ENCODE peak calls at places on chromosomes 16 and 17, in seven cellular contexts. R is HepG2, L is GM12878, N is A549, A is K562, G is H1, S is HCT116. D is an unnamed sample.
A peak's percentile ranks its signal among the peaks of the same experiment; 100 is the strongest.

GRCh38 chr17:68255731-68256538 is 8.1 kb downstream of the AMZ2 start:
- DNase-seq in R (peak; percentile 40), L (no peak), N (no peak), A (peak; percentile 54), G (no peak), S (no peak), D (no peak)

GRCh38 chr16:28984619-28985135 is at the start of gene LAT:
- DNase-seq in R (no peak), L (no peak), N (no peak), A (no peak), G (no peak), S (no peak), D (no peak)

GRCh38 chr17:26818736-26819135 is 475.2 kb upstream of the WSB1 start:
- DNase-seq in R (peak; percentile 7), L (no peak), N (no peak), A (no peak), G (peak; percentile 19), S (peak; percentile 10), D (peak; percentile 47)

GRCh38 chr16:13060932-13061331 is 159.5 kb downstream of the SHISA9 start:
- DNase-seq in R (no peak), L (no peak), N (no peak), A (no peak), G (no peak), S (no peak), D (no peak)

GRCh38 chr16:88971371-88972097 is 5.5 kb downstream of the CBFA2T3 start:
- DNase-seq in R (no peak), L (peak; percentile 81), N (no peak), A (no peak), G (no peak), S (no peak), D (no peak)

GRCh38 chr17:50134206-50135110 is 4.5 kb upstream of the SAMD14 start:
- DNase-seq in R (no peak), L (no peak), N (no peak), A (no peak), G (no peak), S (no peak), D (no peak)

GRCh38 chr17:44065668-44066203 is 735 bp downstream of the LSM12 start:
- DNase-seq in R (no peak), L (no peak), N (no peak), A (no peak), G (no peak), S (no peak), D (no peak)

GRCh38 chr17:73833779-73834613 is 189.8 kb upstream of the SDK2 start:
- DNase-seq in R (no peak), L (no peak), N (no peak), A (no peak), G (no peak), S (no peak), D (no peak)

GRCh38 chr17:50661795-50662391 is 27.2 kb downstream of the ABCC3 start:
- DNase-seq in R (peak; percentile 93), L (no peak), N (peak; percentile 100), A (peak; percentile 88), G (no peak), S (peak; percentile 92), D (peak; percentile 93)

GRCh38 chr17:33935822-33936221 is 319.3 kb upstream of the CCL2 start:
- DNase-seq in R (no peak), L (no peak), N (no peak), A (no peak), G (no peak), S (no peak), D (no peak)

GRCh38 chr16:31246296-31246695 is 13.5 kb upstream of the ITGAM start:
- DNase-seq in R (no peak), L (no peak), N (no peak), A (no peak), G (no peak), S (no peak), D (no peak)

GRCh38 chr16:70720431-70721201 is 34.8 kb upstream of the MTSS2 start:
- DNase-seq in R (no peak), L (no peak), N (no peak), A (no peak), G (no peak), S (no peak), D (no peak)

GRCh38 chr17:79980246-79981043 is 55.2 kb downstream of the TBC1D16 start:
- DNase-seq in R (no peak), L (no peak), N (no peak), A (no peak), G (no peak), S (no peak), D (no peak)

GRCh38 chr16:4689091-4689671 is 4.2 kb upstream of the NUDT16L1 start:
- DNase-seq in R (no peak), L (no peak), N (no peak), A (no peak), G (no peak), S (no peak), D (no peak)

GRCh38 chr16:10410469-10410868 is 24.6 kb downstream of the ATF7IP2 start:
- DNase-seq in R (no peak), L (no peak), N (no peak), A (no peak), G (no peak), S (no peak), D (no peak)

GRCh38 chr16:66401610-66402009 is 25.5 kb upstream of the BEAN1 start:
- DNase-seq in R (no peak), L (no peak), N (no peak), A (no peak), G (no peak), S (no peak), D (no peak)

GRCh38 chr16:87929986-87930385 is 6.3 kb downstream of the CA5A start:
- DNase-seq in R (no peak), L (no peak), N (no peak), A (no peak), G (no peak), S (no peak), D (no peak)

GRCh38 chr16:87927195-87927562 is 9.2 kb downstream of the CA5A start:
- DNase-seq in R (no peak), L (no peak), N (no peak), A (no peak), G (no peak), S (no peak), D (no peak)

GRCh38 chr16:87933140-87933495 is 3.2 kb downstream of the CA5A start:
- DNase-seq in R (no peak), L (no peak), N (no peak), A (no peak), G (no peak), S (no peak), D (no peak)

GRCh38 chr16:87931504-87931903 is 4.8 kb downstream of the CA5A start:
- DNase-seq in R (no peak), L (no peak), N (no peak), A (peak; percentile 77), G (no peak), S (no peak), D (no peak)

GRCh38 chr16:87930456-87930855 is 5.9 kb downstream of the CA5A start:
- DNase-seq in R (peak; percentile 23), L (no peak), N (no peak), A (peak; percentile 60), G (no peak), S (no peak), D (no peak)
- TF ChIP-seq CEBPB in R (no peak), L (no peak), N (no peak), A (no peak), G (no peak), S (no peak), D (no peak)

GRCh38 chr16:78570409-78571141 is 471.1 kb downstream of the WWOX start:
- DNase-seq in R (no peak), L (no peak), N (no peak), A (no peak), G (no peak), S (no peak), D (no peak)
- TF ChIP-seq CEBPB in R (no peak), L (no peak), N (no peak), A (no peak), G (no peak), S (no peak), D (no peak)

GRCh38 chr17:45230787-45231480 is 9.2 kb downstream of the FMNL1 start:
- DNase-seq in R (no peak), L (no peak), N (no peak), A (no peak), G (no peak), S (no peak), D (peak; percentile 33)

GRCh38 chr17:45228985-45229517 is 7.4 kb downstream of the FMNL1 start:
- DNase-seq in R (peak; percentile 56), L (peak; percentile 68), N (peak; percentile 99), A (peak; percentile 90), G (no peak), S (no peak), D (peak; percentile 96)

GRCh38 chr17:45230410-45230786 is 8.7 kb downstream of the FMNL1 start:
- DNase-seq in R (no peak), L (no peak), N (no peak), A (no peak), G (no peak), S (no peak), D (no peak)

GRCh38 chr17:45228121-45228941 is 6.6 kb downstream of the FMNL1 start:
- DNase-seq in R (no peak), L (no peak), N (no peak), A (no peak), G (no peak), S (no peak), D (no peak)

DNA sequence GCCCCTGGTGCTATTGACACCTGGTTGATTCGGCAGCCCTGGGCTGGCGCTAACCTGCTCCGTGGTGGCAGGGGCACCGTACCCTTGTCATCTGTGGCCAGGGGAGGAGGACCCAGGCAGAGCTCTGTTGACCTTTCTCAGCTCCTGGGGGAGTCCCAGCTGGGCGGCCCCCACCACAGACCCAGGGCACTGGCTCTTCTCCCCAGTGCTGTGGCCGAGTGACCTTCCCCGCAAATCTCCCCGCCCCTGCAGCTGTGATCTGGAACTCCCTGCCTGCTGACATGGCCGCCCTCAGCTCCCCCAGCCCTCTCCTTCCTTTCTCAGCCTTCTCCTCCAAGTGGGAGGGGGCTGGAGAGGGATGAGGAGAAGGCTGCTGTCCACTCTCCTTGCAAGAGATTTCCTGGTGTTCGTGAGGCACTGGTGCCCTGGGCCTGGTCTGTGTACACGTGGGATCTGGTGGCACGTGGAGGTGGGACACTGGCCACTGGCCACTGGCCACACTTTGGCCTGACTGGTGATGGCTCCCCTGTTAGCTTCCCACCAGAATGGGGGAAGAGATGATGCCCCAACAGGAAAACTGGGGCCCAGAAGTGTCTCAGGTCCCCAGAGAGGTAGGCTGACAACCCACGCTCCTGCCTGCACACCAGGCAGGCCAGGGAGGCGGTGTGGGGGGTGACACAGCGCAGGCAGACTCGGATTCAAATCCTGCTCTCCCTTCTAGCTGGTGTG is 8.2 kb downstream of the FMNL1 start:
- DNase-seq in R (no peak), L (no peak), N (no peak), A (no peak), G (no peak), S (no peak), D (no peak)
- TF ChIP-seq CEBPB in R (no peak), L (no peak), N (no peak), A (no peak), G (no peak), S (no peak), D (no peak)

DNA sequence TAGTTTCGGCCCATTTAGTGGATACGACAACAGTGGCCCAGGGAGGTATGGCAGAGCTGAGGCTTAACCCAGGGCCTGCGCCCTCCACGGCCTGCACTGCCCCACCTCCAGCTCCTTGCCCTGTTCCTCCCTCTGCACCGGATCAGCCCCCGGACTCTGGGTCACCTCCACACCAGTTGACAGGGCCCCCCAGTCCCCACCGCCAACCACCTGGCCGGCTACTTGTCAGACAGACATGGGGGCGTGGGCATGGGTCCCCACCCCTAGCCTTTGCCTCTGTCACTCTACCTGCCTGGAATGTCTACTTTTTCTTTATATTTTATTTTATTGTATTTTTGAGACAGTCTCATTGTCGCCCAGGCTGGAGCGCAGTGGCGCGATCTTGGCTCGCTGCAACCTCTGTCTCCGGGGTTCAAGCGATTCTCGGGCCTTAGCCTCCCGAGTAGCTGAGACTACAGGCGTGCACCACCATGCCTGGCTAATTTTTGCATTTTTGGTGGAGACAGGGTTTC is 3.0 kb upstream of the ACTG1 start:
- DNase-seq in R (no peak), L (no peak), N (no peak), A (no peak), G (no peak), S (no peak), D (no peak)
- TF ChIP-seq CEBPB in R (no peak), L (no peak), N (no peak), A (no peak), G (no peak), S (no peak), D (no peak)